ENCODE peak calls at places on chromosomes 1 and 21, in ten cellular contexts. J, S, V, Z, U, E, X, K, B and W are unnamed samples.

GRCh38 chr1:198560093-198560638 is 19.7 kb upstream of the ATP6V1G3 start:
- DNase-seq in J (no peak), S (no peak), V (no peak), Z (no peak), U (no peak), E (no peak), X (peak; percentile 18), K (no peak), B (no peak), W (no peak)

GRCh38 chr1:16321176-16321867 is 31.0 kb downstream of the FBXO42 start:
- DNase-seq in J (no peak), S (no peak), V (no peak), Z (no peak), U (no peak), E (no peak), X (no peak), K (no peak), B (no peak), W (no peak)

GRCh38 chr1:83574749-83575148 is 424.2 kb downstream of the TTLL7 start:
- DNase-seq in J (no peak), S (no peak), V (no peak), Z (no peak), U (no peak), E (no peak), X (no peak), K (no peak), B (no peak), W (no peak)

GRCh38 chr1:147492207-147492606 is 49.1 kb upstream of the BCL9 start:
- DNase-seq in J (no peak), S (no peak), V (no peak), Z (no peak), U (no peak), E (no peak), X (peak; percentile 42), K (no peak), B (no peak), W (no peak)

GRCh38 chr21:31660134-31660565 is 657 bp downstream of the SOD1 start:
- DNase-seq in J (no peak), S (no peak), V (no peak), Z (peak; percentile 48), U (peak; percentile 44), E (peak; percentile 52), X (peak; percentile 21), K (no peak), B (no peak), W (no peak)

GRCh38 chr1:202964755-202965440 is 2.2 kb downstream of the CYB5R1 start:
- DNase-seq in J (no peak), S (no peak), V (peak; percentile 60), Z (no peak), U (no peak), E (no peak), X (no peak), K (peak; percentile 59), B (no peak), W (no peak)

GRCh38 chr1:156445789-156446263 is 54.7 kb downstream of the MEF2D start:
- DNase-seq in J (peak; percentile 90), S (peak; percentile 86), V (peak; percentile 88), Z (peak; percentile 85), U (peak; percentile 93), E (peak; percentile 48), X (peak; percentile 96), K (peak; percentile 69), B (peak; percentile 84), W (peak; percentile 13)

GRCh38 chr1:51506537-51506936 is 12.5 kb downstream of the EPS15 start:
- DNase-seq in J (no peak), S (no peak), V (no peak), Z (no peak), U (no peak), E (peak; percentile 57), X (no peak), K (peak; percentile 40), B (no peak), W (peak; percentile 63)

GRCh38 chr1:26546375-26546774 is 16.8 kb downstream of the RPS6KA1 start:
- DNase-seq in J (no peak), S (no peak), V (no peak), Z (no peak), U (no peak), E (no peak), X (no peak), K (no peak), B (no peak), W (no peak)

GRCh38 chr1:26541816-26542711 is 12.5 kb downstream of the RPS6KA1 start:
- DNase-seq in J (peak; percentile 77), S (peak; percentile 70), V (peak; percentile 8), Z (peak; percentile 66), U (peak; percentile 91), E (peak; percentile 91), X (peak; percentile 8), K (no peak), B (no peak), W (no peak)

GRCh38 chr1:26542781-26543443 is 13.4 kb downstream of the RPS6KA1 start:
- DNase-seq in J (no peak), S (no peak), V (no peak), Z (no peak), U (no peak), E (peak; percentile 70), X (no peak), K (no peak), B (no peak), W (no peak)

GRCh38 chr1:26543444-26543835 is 13.9 kb downstream of the RPS6KA1 start:
- DNase-seq in J (no peak), S (no peak), V (no peak), Z (no peak), U (no peak), E (no peak), X (no peak), K (no peak), B (no peak), W (no peak)

DNA sequence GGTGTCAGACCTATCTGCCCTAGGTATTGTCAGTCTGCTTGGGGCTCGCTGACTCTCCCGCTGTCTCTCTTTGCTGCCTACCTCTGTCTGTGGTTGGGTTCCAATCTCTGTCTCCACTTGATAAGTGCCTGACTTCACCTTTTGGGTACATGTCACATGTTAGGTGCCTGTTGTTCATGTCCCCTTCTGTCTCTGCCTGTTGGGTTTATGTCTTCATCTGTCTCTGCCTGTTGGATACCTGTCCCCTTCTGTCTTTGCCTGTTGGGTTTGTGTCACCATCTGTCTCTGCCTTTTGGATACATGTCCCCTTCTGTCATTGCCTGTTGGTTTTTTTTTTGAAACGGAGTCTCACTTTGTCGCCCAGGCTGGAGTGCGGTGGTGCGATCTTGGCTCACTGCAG is 14.6 kb downstream of the RPS6KA1 start:
- DNase-seq in J (no peak), S (no peak), V (no peak), Z (no peak), U (no peak), E (no peak), X (no peak), K (no peak), B (no peak), W (no peak)
- H3K4me3 ChIP-seq in J (no peak overlapping the region), S (no peak overlapping the region), V (no peak overlapping the region), Z (no peak overlapping the region), U (no peak overlapping the region), E (peak overlapping the region; percentile 51), X (no peak overlapping the region), K (no peak overlapping the region), B (no peak overlapping the region), W (no peak overlapping the region)

GRCh38 chr1:23810818-23811420 is 10.4 kb upstream of the GALE start:
- DNase-seq in J (peak; percentile 82), S (no peak), V (no peak), Z (peak; percentile 90), U (peak; percentile 86), E (peak; percentile 50), X (peak; percentile 59), K (no peak), B (no peak), W (no peak)

GRCh38 chr1:23817633-23818032 is 7.6 kb downstream of the HMGCL start:
- DNase-seq in J (no peak), S (no peak), V (no peak), Z (no peak), U (no peak), E (no peak), X (no peak), K (no peak), B (no peak), W (no peak)

GRCh38 chr1:23814016-23814415 is 11.2 kb downstream of the HMGCL start:
- DNase-seq in J (no peak), S (no peak), V (no peak), Z (no peak), U (no peak), E (no peak), X (no peak), K (no peak), B (no peak), W (no peak)

GRCh38 chr1:23816932-23817331 is 8.3 kb downstream of the HMGCL start:
- DNase-seq in J (no peak), S (no peak), V (no peak), Z (no peak), U (no peak), E (no peak), X (no peak), K (no peak), B (no peak), W (no peak)

DNA sequence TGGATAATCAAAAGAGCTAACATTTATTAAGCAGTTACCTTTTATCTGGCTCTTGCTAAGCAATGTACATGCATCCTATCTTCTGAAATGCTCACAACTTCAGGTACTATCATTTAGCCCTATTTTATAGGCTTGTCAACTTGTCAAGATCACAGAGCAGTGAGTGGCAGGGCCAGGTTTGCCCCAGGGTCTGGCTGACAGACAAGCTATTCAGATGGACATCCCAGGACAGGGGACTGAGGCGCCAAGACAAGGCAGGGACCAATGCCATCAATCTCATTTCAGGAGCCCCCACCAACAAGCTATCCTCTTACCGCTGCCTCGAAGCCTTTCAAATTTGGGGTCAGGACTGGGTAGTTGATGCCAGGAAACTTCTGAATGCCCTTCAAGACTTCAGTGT is 8.9 kb downstream of the HMGCL start:
- DNase-seq in J (no peak), S (no peak), V (no peak), Z (no peak), U (no peak), E (no peak), X (no peak), K (no peak), B (no peak), W (no peak)
- H3K36me3 ChIP-seq in J (peaks cover 4% of the 10 kb centered on the region), S (peaks cover 89% of the 10 kb centered on the region), V (no peaks in the 10 kb centered on the region), Z (peaks cover 11% of the 10 kb centered on the region), U (no peaks in the 10 kb centered on the region), E (peaks cover 6% of the 10 kb centered on the region), X (no peaks in the 10 kb centered on the region), K (peaks cover 20% of the 10 kb centered on the region), B (no peaks in the 10 kb centered on the region), W (peaks cover 21% of the 10 kb centered on the region)

DNA sequence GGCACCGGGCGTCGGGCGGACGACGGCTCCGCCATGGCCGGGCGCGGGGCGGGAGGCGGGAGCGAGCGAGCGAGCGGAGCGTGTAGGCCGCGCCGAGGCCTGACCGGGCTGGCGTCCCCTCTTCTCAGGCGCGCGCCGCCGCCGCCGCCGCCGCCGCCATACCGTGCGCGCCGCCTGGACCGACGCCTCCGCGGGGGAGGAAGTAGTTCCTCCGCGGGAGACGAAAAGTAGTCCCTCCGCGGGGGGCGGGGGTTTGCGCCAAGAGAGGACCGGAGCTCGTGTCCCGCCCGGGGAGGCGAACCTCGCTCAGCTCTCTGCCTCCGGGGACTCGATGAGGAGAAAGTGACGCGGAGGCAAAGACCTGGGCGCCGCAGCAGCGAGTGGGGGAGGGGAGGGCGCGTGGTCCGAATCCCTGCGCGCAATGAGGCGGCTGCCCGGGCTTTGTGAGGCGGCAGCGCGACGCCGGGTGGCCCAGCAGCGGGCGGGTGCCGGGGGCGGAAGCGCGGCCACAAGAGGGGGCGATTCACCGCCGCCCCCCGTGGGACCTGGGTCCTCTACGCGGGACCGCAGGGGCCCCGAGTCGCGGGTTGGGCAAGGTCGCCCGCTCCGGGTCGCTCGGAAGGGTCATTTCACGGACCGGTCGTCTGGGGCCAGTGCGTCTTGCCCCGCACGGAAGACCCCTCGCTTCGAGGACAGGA is at the start of gene BRWD1:
- DNase-seq in J (peak; percentile 88), S (peak; percentile 74), V (peak; percentile 67), Z (peak; percentile 79), U (peak; percentile 90), E (peak; percentile 95), X (peak; percentile 77), K (peak; percentile 68), B (peak; percentile 83), W (no peak)
- TF ChIP-seq CTCF in J (no peak), S (peak; percentile 55), V (no peak), Z (no peak), U (peak; percentile 41), E (no peak), X (no peak), K (no peak), B (no peak), W (peak; percentile 14)

GRCh38 chr21:44872568-44873355 is 728 bp downstream of the PTTG1IP start:
- DNase-seq in J (peak; percentile 69), S (no peak), V (no peak), Z (peak; percentile 51), U (peak; percentile 38), E (no peak), X (peak; percentile 46), K (peak; percentile 28), B (peak; percentile 60), W (no peak)

GRCh38 chr21:44874240-44874496 is 678 bp upstream of the PTTG1IP start:
- DNase-seq in J (no peak), S (no peak), V (no peak), Z (no peak), U (no peak), E (no peak), X (no peak), K (no peak), B (no peak), W (no peak)

GRCh38 chr21:44875341-44875740 is 1.9 kb upstream of the PTTG1IP start:
- DNase-seq in J (no peak), S (peak; percentile 22), V (no peak), Z (no peak), U (no peak), E (no peak), X (peak; percentile 51), K (no peak), B (no peak), W (no peak)

GRCh38 chr21:44873356-44874239 is at the start of gene PTTG1IP:
- DNase-seq in J (peak; percentile 100), S (peak; percentile 96), V (peak; percentile 97), Z (peak; percentile 99), U (peak; percentile 98), E (peak; percentile 99), X (peak; percentile 99), K (peak; percentile 92), B (peak; percentile 99), W (peak; percentile 73)

DNA sequence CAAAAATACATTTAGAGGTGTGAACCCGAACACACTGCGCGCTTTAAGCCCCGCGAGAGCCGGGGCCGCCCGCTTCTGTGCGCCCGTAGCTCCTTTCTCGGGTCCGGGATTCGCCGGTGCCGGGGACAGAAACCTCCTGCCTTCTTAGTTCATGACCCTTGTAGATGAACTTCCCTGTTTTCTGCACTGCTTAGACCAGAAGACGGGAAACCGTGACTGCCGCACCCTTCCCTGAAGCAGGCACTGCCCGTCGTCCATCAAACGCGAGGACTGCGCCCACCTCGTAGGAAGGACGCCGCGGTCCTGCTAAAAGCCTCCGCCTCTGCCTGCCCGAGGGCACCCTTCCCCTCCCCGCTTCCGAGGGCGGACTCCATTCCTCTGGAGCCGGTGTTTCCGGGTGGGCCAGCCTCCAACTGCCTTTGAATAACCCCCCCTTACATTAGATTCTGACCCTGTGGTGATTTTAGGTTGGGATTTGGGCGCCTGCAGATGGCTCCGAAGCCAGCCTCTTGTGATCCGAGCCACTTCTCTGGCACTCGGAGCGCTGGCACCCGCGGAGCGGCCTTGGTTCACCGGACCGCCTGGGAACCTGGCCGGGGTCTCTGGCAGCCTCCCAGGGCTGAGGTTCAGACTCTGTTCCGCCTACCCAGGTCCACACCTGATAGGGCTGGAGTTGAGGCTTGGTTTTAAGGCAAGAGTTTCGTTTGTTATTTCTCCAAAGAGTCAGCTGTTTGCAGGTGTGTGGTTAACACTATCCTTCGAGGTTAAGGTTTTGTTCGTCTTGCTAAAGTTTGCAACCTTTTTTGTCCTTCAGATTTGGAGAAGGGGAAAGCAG is 1.2 kb upstream of the PTTG1IP start:
- DNase-seq in J (peak; percentile 75), S (peak; percentile 50), V (no peak), Z (peak; percentile 61), U (peak; percentile 63), E (peak; percentile 77), X (peak; percentile 56), K (no peak), B (peak; percentile 81), W (no peak)
- H3K4me3 ChIP-seq in J (peak overlapping the region; percentile 86), S (peak overlapping the region; percentile 96), V (peak overlapping the region; percentile 75), Z (peak overlapping the region; percentile 80), U (peak overlapping the region; percentile 92), E (peak overlapping the region; percentile 77), X (peak overlapping the region; percentile 80), K (peak overlapping the region; percentile 79), B (peak overlapping the region; percentile 45), W (peak overlapping the region; percentile 46)